ENCODE peak calls at places on chromosomes 3 and 15, in five cellular contexts. One of them, this sample, is unnamed.

GRCh38 chr3:112350181-112350825 is 17.3 kb downstream of the CD200 start:
- DNase-seq in neural crest cell: no peak
- DNase-seq in B cell: no peak
- DNase-seq in CD4-positive, alpha-beta T cell: no peak
- DNase-seq in CD8-positive, alpha-beta T cell: no peak
- DNase-seq in this sample: no peak

GRCh38 chr3:194455481-194455880 is 31.3 kb downstream of the ATP13A3 start:
- DNase-seq in neural crest cell: no peak
- DNase-seq in B cell: no peak
- DNase-seq in CD4-positive, alpha-beta T cell: no peak
- DNase-seq in CD8-positive, alpha-beta T cell: no peak
- DNase-seq in this sample: no peak

GRCh38 chr15:65326109-65326508 is 21.6 kb downstream of the RNU5B-1 start:
- DNase-seq in neural crest cell: no peak
- DNase-seq in B cell: no peak
- DNase-seq in CD4-positive, alpha-beta T cell: no peak
- DNase-seq in CD8-positive, alpha-beta T cell: no peak
- DNase-seq in this sample: no peak

GRCh38 chr15:78853500-78853899 is 19.2 kb upstream of the MORF4L1 start:
- DNase-seq in neural crest cell: no peak
- DNase-seq in B cell: no peak
- DNase-seq in CD4-positive, alpha-beta T cell: no peak
- DNase-seq in CD8-positive, alpha-beta T cell: no peak
- DNase-seq in this sample: no peak

GRCh38 chr15:42239528-42240245 is 31.6 kb upstream of the VPS39 start:
- DNase-seq in neural crest cell: no peak
- DNase-seq in B cell: no peak
- DNase-seq in CD4-positive, alpha-beta T cell: no peak
- DNase-seq in CD8-positive, alpha-beta T cell: no peak
- DNase-seq in this sample: no peak

GRCh38 chr3:72582211-72582878 is 265.9 kb downstream of the SHQ1 start:
- DNase-seq in neural crest cell: no peak
- DNase-seq in B cell: peak
- DNase-seq in CD4-positive, alpha-beta T cell: no peak
- DNase-seq in CD8-positive, alpha-beta T cell: no peak
- DNase-seq in this sample: peak

GRCh38 chr15:63501256-63502089 is 2.9 kb upstream of the USP3 start:
- DNase-seq in neural crest cell: no peak
- DNase-seq in B cell: no peak
- DNase-seq in CD4-positive, alpha-beta T cell: no peak
- DNase-seq in CD8-positive, alpha-beta T cell: peak
- DNase-seq in this sample: no peak

GRCh38 chr3:146334151-146334550 is 83.2 kb upstream of the PLSCR4 start:
- DNase-seq in neural crest cell: no peak
- DNase-seq in B cell: no peak
- DNase-seq in CD4-positive, alpha-beta T cell: no peak
- DNase-seq in CD8-positive, alpha-beta T cell: no peak
- DNase-seq in this sample: no peak

GRCh38 chr3:58144478-58145142 is 66.2 kb downstream of the DNASE1L3 start:
- DNase-seq in neural crest cell: no peak
- DNase-seq in B cell: no peak
- DNase-seq in CD4-positive, alpha-beta T cell: no peak
- DNase-seq in CD8-positive, alpha-beta T cell: no peak
- DNase-seq in this sample: no peak

DNA sequence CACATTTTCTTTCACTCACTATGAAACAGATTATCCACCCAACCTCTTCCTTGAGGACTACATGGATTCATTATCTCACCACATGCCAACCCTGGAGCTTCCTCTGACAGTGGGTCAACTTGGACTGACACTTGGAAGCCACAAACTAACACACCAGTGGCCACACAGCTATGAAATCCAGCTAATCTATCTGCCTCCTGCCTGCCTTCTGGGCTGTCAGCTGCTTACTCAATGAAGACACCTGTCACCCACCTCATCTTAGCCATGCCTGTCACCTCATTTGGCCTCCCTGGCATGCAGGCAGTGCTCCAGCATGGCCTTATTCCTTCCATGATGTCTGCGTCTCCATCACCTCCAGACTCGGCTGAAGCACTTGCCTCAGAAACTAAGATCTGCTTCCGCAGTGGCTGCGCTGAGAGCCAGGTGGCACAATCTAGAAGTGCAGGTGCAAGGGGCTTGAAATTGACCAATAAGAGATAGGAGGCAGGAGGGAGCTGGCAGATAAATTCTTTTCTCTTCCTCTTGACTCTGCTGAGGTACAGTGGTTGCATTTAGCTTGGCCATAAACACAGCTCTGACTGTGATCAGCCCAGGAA is 105.2 kb upstream of the RNF7 start:
- DNase-seq in neural crest cell: no peak
- DNase-seq in B cell: no peak
- DNase-seq in CD4-positive, alpha-beta T cell: no peak
- DNase-seq in CD8-positive, alpha-beta T cell: no peak
- DNase-seq in this sample: no peak
- TF ChIP-seq CTCF in neural crest cell: no peak
- TF ChIP-seq CTCF in B cell: no peak
- TF ChIP-seq CTCF in CD4-positive, alpha-beta T cell: no peak
- TF ChIP-seq CTCF in CD8-positive, alpha-beta T cell: no peak
- TF ChIP-seq CTCF in this sample: no peak

DNA sequence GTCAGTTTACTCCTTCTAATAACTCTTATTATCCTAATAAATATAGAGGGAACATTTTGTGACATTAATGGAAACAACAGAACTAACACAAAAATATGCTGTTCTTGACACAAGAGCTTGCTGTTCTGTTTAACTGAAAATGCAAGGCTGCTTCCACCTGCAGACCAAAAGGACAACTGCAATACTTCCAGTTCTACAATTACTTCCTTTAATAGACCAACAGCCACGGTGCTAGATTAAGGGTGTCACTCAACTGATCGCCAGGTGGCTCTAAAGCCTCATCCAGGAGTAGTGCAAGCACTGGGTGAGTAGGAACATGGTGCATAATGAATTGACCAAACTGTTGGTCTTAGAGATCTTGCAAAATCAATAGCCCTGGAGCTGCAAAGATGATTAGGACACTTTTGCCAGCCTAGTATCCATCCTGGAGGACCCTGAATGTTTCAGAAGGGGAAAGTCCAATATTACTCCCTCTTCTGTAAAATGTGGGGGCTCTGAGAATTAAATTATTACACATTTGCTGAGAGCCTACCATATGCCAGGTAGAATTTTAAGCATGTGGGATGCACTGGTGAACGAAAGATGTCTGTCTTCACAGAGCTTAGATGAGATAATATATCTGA is 3.6 kb upstream of the CLDN16 start:
- DNase-seq in neural crest cell: no peak
- DNase-seq in B cell: no peak
- DNase-seq in CD4-positive, alpha-beta T cell: no peak
- DNase-seq in CD8-positive, alpha-beta T cell: no peak
- DNase-seq in this sample: peak
- TF ChIP-seq CTCF in neural crest cell: no peak
- TF ChIP-seq CTCF in B cell: no peak
- TF ChIP-seq CTCF in CD4-positive, alpha-beta T cell: no peak
- TF ChIP-seq CTCF in CD8-positive, alpha-beta T cell: no peak
- TF ChIP-seq CTCF in this sample: peak

GRCh38 chr3:129352650-129353588 is 74.2 kb downstream of the HMCES start:
- DNase-seq in neural crest cell: no peak
- DNase-seq in B cell: no peak
- DNase-seq in CD4-positive, alpha-beta T cell: no peak
- DNase-seq in CD8-positive, alpha-beta T cell: no peak
- DNase-seq in this sample: no peak
- TF ChIP-seq CTCF in neural crest cell: no peak
- TF ChIP-seq CTCF in B cell: no peak
- TF ChIP-seq CTCF in CD4-positive, alpha-beta T cell: no peak
- TF ChIP-seq CTCF in CD8-positive, alpha-beta T cell: no peak
- TF ChIP-seq CTCF in this sample: no peak

DNA sequence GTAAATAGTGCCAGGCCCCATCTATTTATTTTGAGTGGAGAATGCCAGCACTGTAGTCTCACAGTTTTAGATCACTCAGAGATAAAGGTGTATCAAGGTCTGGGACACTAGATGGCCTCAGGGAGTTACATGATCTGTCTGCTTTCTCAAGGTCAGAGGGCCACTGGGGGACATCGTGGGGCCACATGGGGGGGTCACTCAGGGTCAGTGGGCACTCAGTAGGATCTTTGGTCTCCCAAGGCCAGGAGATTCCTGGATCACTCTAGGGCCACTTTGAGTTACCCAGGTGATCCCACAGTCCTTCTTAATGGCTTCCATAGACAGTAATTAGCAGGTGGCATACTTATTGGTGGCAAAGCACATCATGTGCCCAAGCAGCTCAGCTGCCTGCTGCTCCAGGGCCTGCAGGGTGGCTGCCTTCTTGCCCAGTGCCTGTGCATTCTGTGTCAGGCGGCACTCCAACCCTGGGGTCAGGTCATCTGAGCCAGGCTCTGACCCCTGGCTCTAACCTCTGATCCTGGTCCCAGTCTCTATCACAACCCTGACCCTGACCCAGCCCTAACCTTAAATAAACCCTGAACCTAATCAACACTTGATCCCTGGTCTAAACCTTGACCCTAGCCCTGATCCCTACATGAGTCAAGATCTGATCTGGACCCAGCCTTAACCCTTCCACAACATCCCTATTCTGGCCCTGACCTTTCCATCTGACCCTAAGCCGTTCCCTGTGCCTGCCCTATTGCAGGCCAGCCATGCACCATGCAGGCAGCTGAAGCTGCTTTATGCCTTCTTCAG is 1.8 kb upstream of the LAMB2 start:
- DNase-seq in neural crest cell: no peak
- DNase-seq in B cell: no peak
- DNase-seq in CD4-positive, alpha-beta T cell: no peak
- DNase-seq in CD8-positive, alpha-beta T cell: no peak
- DNase-seq in this sample: no peak
- TF ChIP-seq CTCF in neural crest cell: no peak
- TF ChIP-seq CTCF in B cell: no peak
- TF ChIP-seq CTCF in CD4-positive, alpha-beta T cell: no peak
- TF ChIP-seq CTCF in CD8-positive, alpha-beta T cell: no peak
- TF ChIP-seq CTCF in this sample: no peak

GRCh38 chr15:27527490-27528067 is 556.6 kb downstream of the GABRG3 start:
- DNase-seq in neural crest cell: no peak
- DNase-seq in B cell: no peak
- DNase-seq in CD4-positive, alpha-beta T cell: no peak
- DNase-seq in CD8-positive, alpha-beta T cell: no peak
- DNase-seq in this sample: no peak
- TF ChIP-seq CTCF in neural crest cell: peak
- TF ChIP-seq CTCF in B cell: no peak
- TF ChIP-seq CTCF in CD4-positive, alpha-beta T cell: no peak
- TF ChIP-seq CTCF in CD8-positive, alpha-beta T cell: no peak
- TF ChIP-seq CTCF in this sample: no peak

GRCh38 chr3:127768346-127769008 is 53.8 kb downstream of the MGLL start:
- DNase-seq in neural crest cell: no peak
- DNase-seq in B cell: no peak
- DNase-seq in CD4-positive, alpha-beta T cell: no peak
- DNase-seq in CD8-positive, alpha-beta T cell: no peak
- DNase-seq in this sample: no peak
- TF ChIP-seq CTCF in neural crest cell: no peak
- TF ChIP-seq CTCF in B cell: no peak
- TF ChIP-seq CTCF in CD4-positive, alpha-beta T cell: no peak
- TF ChIP-seq CTCF in CD8-positive, alpha-beta T cell: no peak
- TF ChIP-seq CTCF in this sample: no peak

GRCh38 chr15:31930967-31931366 is 99.3 kb upstream of the CHRNA7 start:
- DNase-seq in neural crest cell: no peak
- DNase-seq in B cell: no peak
- DNase-seq in CD4-positive, alpha-beta T cell: no peak
- DNase-seq in CD8-positive, alpha-beta T cell: no peak
- DNase-seq in this sample: no peak
- TF ChIP-seq CTCF in neural crest cell: no peak
- TF ChIP-seq CTCF in B cell: no peak
- TF ChIP-seq CTCF in CD4-positive, alpha-beta T cell: no peak
- TF ChIP-seq CTCF in CD8-positive, alpha-beta T cell: no peak
- TF ChIP-seq CTCF in this sample: no peak

This sample was measured in GM10248.